ENCODE peak calls at places on chromosome 17, in six cellular contexts. Y is AG04450, N is upper lobe of right lung, U is colonic mucosa, T is caudate nucleus, L is cardiac muscle cell. D is an unnamed sample.
A peak's percentile ranks its signal among the peaks of the same experiment; 100 is the strongest.

GRCh38 chr17:35774499-35774898 is 13.8 kb downstream of the C17orf50 start:
- DNase-seq in Y (no peak), N (peak; percentile 80), U (peak; percentile 82), T (no peak), L (peak; percentile 73), D (no peak)

GRCh38 chr17:4899341-4900230 is at the start of gene C17orf107:
- DNase-seq in Y (peak; percentile 20), N (peak; percentile 95), U (peak; percentile 91), T (no peak), L (peak; percentile 89), D (peak; percentile 25)

GRCh38 chr17:78168906-78169793 is 769 bp downstream of the SYNGR2 start:
- DNase-seq in Y (no peak), N (peak; percentile 86), U (peak; percentile 90), T (peak; percentile 60), L (no peak), D (peak; percentile 72)

GRCh38 chr17:42050360-42051012 is at the start of gene C17orf113:
- DNase-seq in Y (no peak), N (peak; percentile 81), U (peak; percentile 59), T (peak; percentile 26), L (peak; percentile 32), D (peak; percentile 55)

GRCh38 chr17:80092959-80093358 is 8.4 kb upstream of the GAA start:
- DNase-seq in Y (no peak), N (no peak), U (no peak), T (no peak), L (no peak), D (no peak)

GRCh38 chr17:82613283-82614094 is 34.8 kb downstream of the WDR45B start:
- DNase-seq in Y (no peak), N (no peak), U (no peak), T (no peak), L (no peak), D (no peak)

GRCh38 chr17:53722407-53722806 is 100.3 kb upstream of the KIF2B start:
- DNase-seq in Y (peak; percentile 56), N (no peak), U (no peak), T (no peak), L (peak; percentile 98), D (peak; percentile 70)

GRCh38 chr17:41176744-41177387 is 1.2 kb downstream of the KRTAP4-2 start:
- DNase-seq in Y (no peak), N (no peak), U (no peak), T (no peak), L (no peak), D (no peak)

GRCh38 chr17:52027081-52027480 is 131.4 kb downstream of the CA10 start:
- DNase-seq in Y (no peak), N (no peak), U (no peak), T (no peak), L (no peak), D (peak; percentile 11)

GRCh38 chr17:69325518-69326301 is 1.2 kb downstream of the ABCA5 start:
- DNase-seq in Y (no peak), N (no peak), U (peak; percentile 61), T (no peak), L (no peak), D (peak; percentile 34)

GRCh38 chr17:75404739-75405364 is 626 bp downstream of the GRB2 start:
- DNase-seq in Y (no peak), N (peak; percentile 79), U (peak; percentile 63), T (peak; percentile 43), L (peak; percentile 20), D (peak; percentile 35)

GRCh38 chr17:81043725-81044427 is 8.9 kb downstream of the BAIAP2 start:
- DNase-seq in Y (no peak), N (peak; percentile 90), U (no peak), T (no peak), L (no peak), D (peak; percentile 92)

GRCh38 chr17:36687736-36688135 is 86.4 kb downstream of the MRM1 start:
- DNase-seq in Y (no peak), N (no peak), U (no peak), T (no peak), L (no peak), D (no peak)

GRCh38 chr17:1108560-1108809 is 71.3 kb downstream of the ABR start:
- DNase-seq in Y (no peak), N (no peak), U (no peak), T (no peak), L (no peak), D (no peak)

GRCh38 chr17:82242977-82243647 is 14.3 kb downstream of the SLC16A3 start:
- DNase-seq in Y (peak; percentile 67), N (peak; percentile 92), U (peak; percentile 67), T (peak; percentile 73), L (peak; percentile 93), D (peak; percentile 65)

GRCh38 chr17:74032222-74032621 is 171.3 kb upstream of the RPL38 start:
- DNase-seq in Y (no peak), N (no peak), U (no peak), T (no peak), L (no peak), D (no peak)

GRCh38 chr17:70820276-70820675 is 650.9 kb downstream of the KCNJ2 start:
- DNase-seq in Y (no peak), N (no peak), U (no peak), T (no peak), L (no peak), D (no peak)

GRCh38 chr17:16083223-16083622 is 83.6 kb downstream of the TTC19 start:
- DNase-seq in Y (no peak), N (no peak), U (no peak), T (no peak), L (no peak), D (no peak)

GRCh38 chr17:81241648-81242420 is 2.7 kb downstream of the NDUFAF8 start:
- DNase-seq in Y (no peak), N (no peak), U (no peak), T (peak; percentile 37), L (peak; percentile 48), D (no peak)

GRCh38 chr17:82648165-82648668 is at the start of gene WDR45B:
- DNase-seq in Y (peak; percentile 95), N (peak; percentile 98), U (peak; percentile 93), T (peak; percentile 94), L (peak; percentile 99), D (peak; percentile 97)

GRCh38 chr17:71828182-71828596 is 292.6 kb upstream of the SOX9 start:
- DNase-seq in Y (no peak), N (no peak), U (no peak), T (peak; percentile 34), L (peak; percentile 17), D (no peak)

GRCh38 chr17:78563189-78564145 is 13.7 kb downstream of the DNAH17 start:
- DNase-seq in Y (no peak), N (no peak), U (no peak), T (no peak), L (peak; percentile 43), D (no peak)

GRCh38 chr17:35183332-35183731 is 10.9 kb downstream of the SLC35G3 start:
- DNase-seq in Y (no peak), N (no peak), U (no peak), T (no peak), L (no peak), D (no peak)

GRCh38 chr17:82882715-82883446 is 43.1 kb upstream of the ZNF750 start:
- DNase-seq in Y (no peak), N (peak; percentile 89), U (peak; percentile 75), T (no peak), L (no peak), D (no peak)

GRCh38 chr17:19327039-19327776 is 35.3 kb downstream of the B9D1 start:
- DNase-seq in Y (peak; percentile 51), N (peak; percentile 64), U (no peak), T (no peak), L (peak; percentile 82), D (peak; percentile 75)

GRCh38 chr17:17487998-17488397 is 8.2 kb downstream of the RASD1 start:
- DNase-seq in Y (no peak), N (peak; percentile 3), U (no peak), T (no peak), L (no peak), D (no peak)
- H3K27ac ChIP-seq in Y (no peak overlapping the region), N (no peak overlapping the region), U (no peak overlapping the region), T (no peak overlapping the region), L (no peak overlapping the region), D (no peak overlapping the region)

DNA sequence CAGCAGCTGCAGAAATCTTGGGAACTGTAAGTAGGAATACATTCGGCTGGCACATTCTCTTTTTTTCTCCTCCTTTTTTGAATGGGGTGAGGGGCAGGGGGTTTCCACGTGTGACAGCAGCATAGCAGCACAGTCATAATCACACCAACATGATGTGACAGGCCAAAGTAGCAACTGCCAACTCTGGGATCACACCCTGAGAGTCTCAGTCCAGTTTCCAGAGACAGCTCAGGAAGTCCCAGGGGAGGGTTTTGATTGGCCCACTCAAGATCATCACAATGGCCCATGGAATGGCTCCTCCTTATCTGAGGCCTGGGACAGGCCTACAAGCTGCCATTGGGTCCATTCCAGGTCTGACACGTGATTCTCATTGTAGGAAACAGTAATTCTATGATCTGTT is 207.0 kb upstream of the ASIC2 start:
- DNase-seq in Y (no peak), N (no peak), U (peak; percentile 22), T (no peak), L (peak; percentile 16), D (no peak)
- H3K27ac ChIP-seq in Y (no peak overlapping the region), N (no peak overlapping the region), U (no peak overlapping the region), T (no peak overlapping the region), L (no peak overlapping the region), D (no peak overlapping the region)

GRCh38 chr17:50831430-50832064 is 3.8 kb upstream of the WFIKKN2 start:
- DNase-seq in Y (no peak), N (no peak), U (no peak), T (no peak), L (peak; percentile 68), D (no peak)

GRCh38 chr17:50829336-50829735 is 6.0 kb upstream of the WFIKKN2 start:
- DNase-seq in Y (no peak), N (no peak), U (no peak), T (no peak), L (no peak), D (no peak)

GRCh38 chr17:50830994-50831393 is 4.4 kb upstream of the WFIKKN2 start:
- DNase-seq in Y (no peak), N (no peak), U (no peak), T (no peak), L (no peak), D (no peak)

GRCh38 chr17:50828508-50829170 is 6.7 kb upstream of the WFIKKN2 start:
- DNase-seq in Y (no peak), N (no peak), U (no peak), T (no peak), L (no peak), D (no peak)

GRCh38 chr17:50830298-50830697 is 5.1 kb upstream of the WFIKKN2 start:
- DNase-seq in Y (no peak), N (no peak), U (no peak), T (no peak), L (peak; percentile 28), D (no peak)
- H3K27ac ChIP-seq in Y (no peak overlapping the region), N (no peak overlapping the region), U (no peak overlapping the region), T (no peak overlapping the region), L (no peak overlapping the region), D (no peak overlapping the region)

GRCh38 chr17:29643817-29644160 is 21.1 kb upstream of the CORO6 start:
- DNase-seq in Y (no peak), N (no peak), U (no peak), T (no peak), L (no peak), D (no peak)

GRCh38 chr17:29640981-29641642 is 18.4 kb upstream of the CORO6 start:
- DNase-seq in Y (no peak), N (no peak), U (no peak), T (no peak), L (no peak), D (no peak)

GRCh38 chr17:29642171-29642611 is 19.5 kb upstream of the CORO6 start:
- DNase-seq in Y (no peak), N (no peak), U (no peak), T (no peak), L (no peak), D (no peak)

GRCh38 chr17:29645516-29646051 is 22.9 kb upstream of the CORO6 start:
- DNase-seq in Y (peak; percentile 30), N (peak; percentile 73), U (peak; percentile 35), T (no peak), L (peak; percentile 97), D (no peak)

GRCh38 chr17:29640413-29640812 is 17.7 kb upstream of the CORO6 start:
- DNase-seq in Y (peak; percentile 27), N (no peak), U (no peak), T (no peak), L (peak; percentile 57), D (no peak)
- H3K27ac ChIP-seq in Y (peak overlapping the region; percentile 68), N (peak overlapping the region; percentile 84), U (no peak overlapping the region), T (peak overlapping the region; percentile 44), L (peak overlapping the region; percentile 56), D (peak overlapping the region; percentile 89)